ENCODE peak calls at places on chromosomes 3 and 15, in eight cellular contexts. U is AG04450; I is IMR-90; P is lung; W is mammary epithelial cell; G is CD8-positive, alpha-beta memory T cell; C is GM23248; X is dorsolateral prefrontal cortex. A is an unnamed sample.

GRCh38 chr3:8438507-8439079 is 63.0 kb upstream of the LMCD1 start:
- DNase-seq in U (no peak), I (no peak), P (no peak), W (no peak), G (no peak), C (no peak), X (no peak), A (no peak)

GRCh38 chr3:179967622-179968021 is 69.1 kb downstream of the PEX5L start:
- DNase-seq in U (peak; percentile 11), I (peak; percentile 0), P (no peak), W (peak; percentile 14), G (no peak), C (peak; percentile 37), X (no peak), A (no peak)

GRCh38 chr3:129829640-129830039 is 63.9 kb downstream of the TMCC1 start:
- DNase-seq in U (peak; percentile 82), I (peak; percentile 95), P (no peak), W (peak; percentile 79), G (no peak), C (peak; percentile 94), X (peak; percentile 64), A (peak; percentile 93)

GRCh38 chr3:104553121-104553520 is 813.6 kb upstream of the ALCAM start:
- DNase-seq in U (no peak), I (no peak), P (no peak), W (no peak), G (no peak), C (no peak), X (no peak), A (no peak)

GRCh38 chr15:72203507-72203837 is 5.9 kb upstream of the GRAMD2A start:
- DNase-seq in U (peak; percentile 48), I (peak; percentile 90), P (no peak), W (peak; percentile 98), G (no peak), C (peak; percentile 94), X (peak; percentile 95), A (peak; percentile 48)

GRCh38 chr3:149713730-149714654 is 38.3 kb downstream of the COMMD2 start:
- DNase-seq in U (no peak), I (no peak), P (no peak), W (no peak), G (no peak), C (no peak), X (no peak), A (no peak)

GRCh38 chr3:126287536-126288181 is 69.5 kb downstream of the KLF15 start:
- DNase-seq in U (no peak), I (peak; percentile 28), P (peak; percentile 68), W (peak; percentile 37), G (no peak), C (peak; percentile 84), X (peak; percentile 83), A (no peak)

GRCh38 chr15:53378096-53378620 is 381.3 kb downstream of the WDR72 start:
- DNase-seq in U (no peak), I (no peak), P (no peak), W (no peak), G (no peak), C (no peak), X (no peak), A (no peak)

GRCh38 chr15:29573197-29573838 is 248.9 kb downstream of the TJP1 start:
- DNase-seq in U (no peak), I (no peak), P (no peak), W (no peak), G (no peak), C (no peak), X (no peak), A (no peak)

GRCh38 chr15:29569533-29570092 is 252.7 kb downstream of the TJP1 start:
- DNase-seq in U (no peak), I (no peak), P (no peak), W (no peak), G (no peak), C (no peak), X (no peak), A (no peak)

GRCh38 chr15:29570931-29571727 is 251.1 kb downstream of the TJP1 start:
- DNase-seq in U (no peak), I (no peak), P (no peak), W (peak; percentile 27), G (no peak), C (peak; percentile 18), X (no peak), A (no peak)

GRCh38 chr15:29570121-29570930 is 251.9 kb downstream of the TJP1 start:
- DNase-seq in U (no peak), I (no peak), P (no peak), W (no peak), G (no peak), C (peak; percentile 43), X (no peak), A (no peak)

DNA sequence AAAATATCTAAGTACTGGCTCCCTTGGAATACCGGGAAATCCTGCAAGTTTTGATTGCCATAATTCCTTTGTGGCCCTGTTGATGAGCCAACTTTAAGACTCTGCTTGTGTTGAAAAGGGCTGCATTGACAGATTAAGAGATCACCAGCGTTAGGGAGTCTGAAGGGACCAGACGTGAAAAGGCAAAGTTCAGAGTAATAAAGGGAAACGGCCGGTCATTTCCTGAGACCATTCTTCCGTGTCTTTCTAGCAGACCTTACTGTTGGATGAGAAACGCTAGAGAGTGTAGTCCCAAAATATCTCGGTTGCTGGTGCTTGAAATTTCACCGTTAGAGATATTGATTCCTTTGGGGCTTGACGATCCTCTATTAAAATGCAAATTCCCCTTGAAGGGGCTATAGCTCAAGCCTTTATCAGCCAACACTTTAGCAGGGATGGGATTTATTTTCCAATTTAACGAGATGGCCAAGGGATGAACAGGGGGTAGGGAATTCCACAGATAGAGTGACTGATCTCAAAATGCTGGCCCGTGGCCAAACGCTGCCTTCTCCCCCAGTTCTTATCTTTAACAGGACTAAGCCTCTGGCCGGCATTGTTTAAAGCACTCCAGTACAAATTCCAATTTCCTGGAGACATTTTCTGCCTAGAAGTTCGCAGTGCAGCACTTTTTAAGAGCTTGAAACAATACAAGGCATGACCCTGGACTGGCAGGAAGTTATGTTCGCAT is 250.4 kb downstream of the TJP1 start:
- DNase-seq in U (no peak), I (no peak), P (no peak), W (no peak), G (no peak), C (peak; percentile 3), X (no peak), A (no peak)
- H3K27me3 ChIP-seq in U (peaks cover 43% of the 10 kb centered on the region), I (peaks cover 54% of the 10 kb centered on the region), P (no peaks in the 10 kb centered on the region), W (peaks cover 30% of the 10 kb centered on the region), G (no peaks in the 10 kb centered on the region), C (peaks cover 68% of the 10 kb centered on the region), X (peaks cover 3% of the 10 kb centered on the region), A (peaks cover 36% of the 10 kb centered on the region)

DNA sequence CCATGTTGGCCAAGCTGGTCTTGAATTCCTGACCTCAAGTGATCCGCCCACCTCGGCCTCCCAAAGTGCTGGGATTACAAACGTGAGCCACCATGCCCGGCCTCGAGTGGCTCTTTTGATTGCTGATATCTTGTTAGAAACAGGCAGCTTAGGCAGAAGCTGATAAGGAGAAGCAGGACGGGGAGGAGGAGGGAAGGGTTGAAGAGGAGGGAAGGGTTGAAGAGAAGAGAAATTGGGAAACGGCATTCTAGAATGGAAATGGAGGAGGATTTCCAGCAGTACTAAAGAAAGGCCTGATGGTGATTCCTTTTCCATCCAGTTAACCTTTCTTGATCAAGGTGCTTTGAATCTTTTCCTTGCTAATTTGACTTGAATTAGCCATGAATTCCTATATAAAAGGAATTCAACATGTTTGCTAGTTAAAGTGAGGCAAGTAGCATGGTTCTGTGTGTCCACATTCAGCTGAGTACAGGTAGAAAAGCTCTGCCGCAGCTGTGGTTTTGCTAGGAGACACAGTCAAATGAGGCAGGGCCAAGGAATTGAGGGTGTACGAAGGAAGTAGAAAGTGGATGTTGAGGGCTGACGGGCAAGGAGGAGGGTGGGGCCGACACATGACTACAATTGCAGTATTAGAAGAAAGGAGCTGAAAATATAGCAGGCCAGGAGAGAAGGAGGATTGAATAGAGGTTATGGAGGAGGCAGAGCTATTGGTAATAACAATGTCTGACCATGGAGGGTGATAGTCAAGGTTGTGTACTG is 27.2 kb upstream of the ATP1B3 start:
- DNase-seq in U (no peak), I (no peak), P (peak; percentile 33), W (no peak), G (no peak), C (no peak), X (no peak), A (no peak)
- H3K27me3 ChIP-seq in U (no peaks in the 10 kb centered on the region), I (no peaks in the 10 kb centered on the region), P (no peaks in the 10 kb centered on the region), W (no peaks in the 10 kb centered on the region), G (no peaks in the 10 kb centered on the region), C (no peaks in the 10 kb centered on the region), X (no peaks in the 10 kb centered on the region), A (peaks cover 2% of the 10 kb centered on the region)

GRCh38 chr15:77507151-77507847 is 86.6 kb downstream of the HMG20A start:
- DNase-seq in U (no peak), I (no peak), P (peak; percentile 68), W (peak; percentile 54), G (no peak), C (peak; percentile 32), X (peak; percentile 41), A (no peak)

GRCh38 chr15:77504310-77504709 is 83.6 kb downstream of the HMG20A start:
- DNase-seq in U (no peak), I (no peak), P (peak; percentile 81), W (no peak), G (no peak), C (no peak), X (peak; percentile 58), A (no peak)

GRCh38 chr15:77504871-77505270 is 84.2 kb downstream of the HMG20A start:
- DNase-seq in U (no peak), I (no peak), P (no peak), W (no peak), G (no peak), C (no peak), X (no peak), A (no peak)

GRCh38 chr15:77506311-77507150 is 85.8 kb downstream of the HMG20A start:
- DNase-seq in U (no peak), I (no peak), P (peak; percentile 79), W (peak; percentile 46), G (no peak), C (no peak), X (no peak), A (no peak)

DNA sequence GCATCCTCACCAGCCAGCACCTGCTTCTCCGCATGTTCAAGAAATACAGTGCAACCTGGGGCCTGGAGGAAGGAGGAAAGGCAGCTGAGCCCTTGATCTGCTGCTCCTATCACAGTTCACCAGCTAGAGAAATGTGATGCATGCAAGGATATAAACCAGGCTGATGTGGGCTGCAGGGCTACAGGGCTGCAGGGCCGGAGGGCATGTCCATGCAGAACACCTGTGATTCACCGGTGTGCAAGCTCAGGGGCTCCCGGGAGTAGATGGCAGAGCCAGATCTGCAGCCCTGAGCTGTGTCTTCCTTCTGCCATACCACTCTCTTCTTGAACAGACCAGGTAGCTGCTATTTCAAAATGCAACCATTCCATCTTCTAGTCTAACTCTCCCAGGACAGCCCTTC is 84.9 kb downstream of the HMG20A start:
- DNase-seq in U (no peak), I (no peak), P (no peak), W (peak; percentile 85), G (no peak), C (no peak), X (no peak), A (no peak)
- H3K27me3 ChIP-seq in U (no peaks in the 10 kb centered on the region), I (no peaks in the 10 kb centered on the region), P (no peaks in the 10 kb centered on the region), W (no peaks in the 10 kb centered on the region), G (no peaks in the 10 kb centered on the region), C (no peaks in the 10 kb centered on the region), X (no peaks in the 10 kb centered on the region), A (no peaks in the 10 kb centered on the region)

GRCh38 chr3:94412966-94413720 is 350.3 kb downstream of the NSUN3 start:
- DNase-seq in U (no peak), I (no peak), P (no peak), W (no peak), G (no peak), C (no peak), X (no peak), A (no peak)

GRCh38 chr3:94413721-94414106 is 350.9 kb downstream of the NSUN3 start:
- DNase-seq in U (peak; percentile 69), I (peak; percentile 88), P (no peak), W (peak; percentile 52), G (no peak), C (peak; percentile 65), X (no peak), A (peak; percentile 26)

GRCh38 chr3:94414412-94414811 is 351.6 kb downstream of the NSUN3 start:
- DNase-seq in U (no peak), I (no peak), P (no peak), W (no peak), G (no peak), C (no peak), X (no peak), A (no peak)

GRCh38 chr3:94417963-94418455 is 355.1 kb downstream of the NSUN3 start:
- DNase-seq in U (no peak), I (no peak), P (no peak), W (no peak), G (no peak), C (no peak), X (no peak), A (no peak)

GRCh38 chr3:94416768-94417167 is 353.9 kb downstream of the NSUN3 start:
- DNase-seq in U (no peak), I (peak; percentile 56), P (no peak), W (no peak), G (no peak), C (no peak), X (no peak), A (no peak)
- H3K27me3 ChIP-seq in U (no peaks in the 10 kb centered on the region), I (no peaks in the 10 kb centered on the region), P (no peaks in the 10 kb centered on the region), W (no peaks in the 10 kb centered on the region), G (no peaks in the 10 kb centered on the region), C (no peaks in the 10 kb centered on the region), X (no peaks in the 10 kb centered on the region), A (no peaks in the 10 kb centered on the region)